ENCODE peak calls at places on chromosome 1, in four cellular contexts. P is IMR-90, M is AG20443, O is cardiac muscle cell. U is an unnamed sample.

GRCh38 chr1:198656500-198656932 is 17.7 kb downstream of the PTPRC start:
- DNase-seq in O (no peak), M (no peak), P (no peak), U (peak)

GRCh38 chr1:9845914-9846313 is 22.1 kb upstream of the CLSTN1 start:
- DNase-seq in P (no peak), O (no peak), M (no peak), U (no peak)

GRCh38 chr1:28577738-28578536 is 14.1 kb upstream of the RAB42 start:
- DNase-seq in P (no peak), M (no peak), O (no peak), U (no peak)

GRCh38 chr1:13807213-13807612 is 107.2 kb downstream of the PRDM2 start:
- DNase-seq in P (no peak), O (peak), M (peak), U (no peak)

GRCh38 chr1:198538579-198539364 is 1.7 kb downstream of the ATP6V1G3 start:
- DNase-seq in M (no peak), O (no peak), P (no peak), U (no peak)

GRCh38 chr1:204513117-204513716 is 3.0 kb upstream of the MDM4 start:
- DNase-seq in O (no peak), M (no peak), P (no peak), U (no peak)

GRCh38 chr1:17080085-17080759 is 26.4 kb upstream of the SDHB start:
- DNase-seq in P (no peak), O (no peak), M (no peak), U (no peak)

GRCh38 chr1:221022331-221022730 is 143.1 kb downstream of the HLX start:
- DNase-seq in O (no peak), M (peak), P (no peak), U (no peak)